ENCODE peak calls at places on chromosomes 4 and X, in nine cellular contexts. One of them, this sample, is unnamed.

GRCh38 chrX:153411255-153411987 is at the start of gene ZFP92:
- DNase-seq in HCT116: no peak
- DNase-seq in astrocyte: no peak
- DNase-seq in K562: peak; percentile 88
- DNase-seq in MM.1S: no peak
- DNase-seq in PC-3: no peak
- DNase-seq in mammary epithelial cell: no peak
- DNase-seq in fibroblast of lung: no peak
- DNase-seq in A549: no peak
- DNase-seq in this sample: peak; percentile 90

GRCh38 chr4:89308161-89308500 is 531 bp upstream of the GPRIN3 start:
- DNase-seq in HCT116: no peak
- DNase-seq in mammary epithelial cell: no peak
- DNase-seq in astrocyte: no peak
- DNase-seq in A549: no peak
- DNase-seq in PC-3: no peak
- DNase-seq in K562: no peak
- DNase-seq in fibroblast of lung: peak; percentile 10
- DNase-seq in MM.1S: peak; percentile 61
- DNase-seq in this sample: peak; percentile 56

GRCh38 chrX:141724186-141724585 is 25.6 kb upstream of the SPANXD start:
- DNase-seq in fibroblast of lung: no peak
- DNase-seq in mammary epithelial cell: no peak
- DNase-seq in astrocyte: peak; percentile 3
- DNase-seq in HCT116: no peak
- DNase-seq in A549: no peak
- DNase-seq in PC-3: no peak
- DNase-seq in MM.1S: peak; percentile 78
- DNase-seq in K562: no peak
- DNase-seq in this sample: no peak

GRCh38 chrX:134026732-134027311 is 41.4 kb upstream of the GPC3 start:
- DNase-seq in mammary epithelial cell: peak; percentile 50
- DNase-seq in HCT116: peak; percentile 10
- DNase-seq in fibroblast of lung: peak; percentile 53
- DNase-seq in astrocyte: peak; percentile 1
- DNase-seq in A549: peak; percentile 6
- DNase-seq in MM.1S: peak; percentile 41
- DNase-seq in K562: peak; percentile 14
- DNase-seq in PC-3: peak; percentile 56
- DNase-seq in this sample: peak; percentile 25

GRCh38 chr4:8314691-8315255 is 45.2 kb downstream of the HTRA3 start:
- DNase-seq in astrocyte: no peak
- DNase-seq in fibroblast of lung: no peak
- DNase-seq in mammary epithelial cell: no peak
- DNase-seq in K562: no peak
- DNase-seq in MM.1S: no peak
- DNase-seq in HCT116: no peak
- DNase-seq in A549: no peak
- DNase-seq in PC-3: no peak
- DNase-seq in this sample: no peak

GRCh38 chr4:119040261-119040660 is 95.4 kb upstream of the MYOZ2 start:
- DNase-seq in K562: no peak
- DNase-seq in fibroblast of lung: no peak
- DNase-seq in A549: no peak
- DNase-seq in HCT116: no peak
- DNase-seq in astrocyte: peak; percentile 18
- DNase-seq in PC-3: no peak
- DNase-seq in mammary epithelial cell: no peak
- DNase-seq in MM.1S: no peak
- DNase-seq in this sample: no peak

GRCh38 chr4:73872331-73873108 is 3.3 kb downstream of the CXCL1 start:
- DNase-seq in K562: no peak
- DNase-seq in A549: no peak
- DNase-seq in MM.1S: no peak
- DNase-seq in PC-3: peak; percentile 35
- DNase-seq in fibroblast of lung: no peak
- DNase-seq in mammary epithelial cell: no peak
- DNase-seq in HCT116: no peak
- DNase-seq in astrocyte: no peak
- DNase-seq in this sample: no peak

GRCh38 chr4:89598602-89599001 is 238.4 kb downstream of the SNCA start:
- DNase-seq in mammary epithelial cell: peak; percentile 11
- DNase-seq in MM.1S: no peak
- DNase-seq in A549: peak; percentile 1
- DNase-seq in fibroblast of lung: peak; percentile 48
- DNase-seq in astrocyte: no peak
- DNase-seq in K562: no peak
- DNase-seq in PC-3: peak; percentile 29
- DNase-seq in HCT116: peak; percentile 26
- DNase-seq in this sample: no peak

GRCh38 chr4:20253799-20254409 is 2.2 kb downstream of the SLIT2 start:
- DNase-seq in A549: no peak
- DNase-seq in mammary epithelial cell: no peak
- DNase-seq in HCT116: no peak
- DNase-seq in MM.1S: no peak
- DNase-seq in K562: no peak
- DNase-seq in PC-3: peak; percentile 27
- DNase-seq in fibroblast of lung: peak; percentile 32
- DNase-seq in astrocyte: peak; percentile 15
- DNase-seq in this sample: peak; percentile 96

GRCh38 chrX:105876658-105877057 is 54.3 kb downstream of the NRK start:
- DNase-seq in mammary epithelial cell: peak; percentile 26
- DNase-seq in MM.1S: peak; percentile 49
- DNase-seq in PC-3: peak; percentile 64
- DNase-seq in HCT116: peak; percentile 29
- DNase-seq in K562: no peak
- DNase-seq in astrocyte: no peak
- DNase-seq in fibroblast of lung: peak; percentile 14
- DNase-seq in A549: no peak
- DNase-seq in this sample: no peak

GRCh38 chr4:51894246-51894645 is 51.3 kb downstream of the DCUN1D4 start:
- DNase-seq in PC-3: peak; percentile 90
- DNase-seq in HCT116: no peak
- DNase-seq in mammary epithelial cell: peak; percentile 2
- DNase-seq in fibroblast of lung: no peak
- DNase-seq in A549: no peak
- DNase-seq in MM.1S: no peak
- DNase-seq in astrocyte: peak; percentile 17
- DNase-seq in K562: no peak
- DNase-seq in this sample: no peak

GRCh38 chrX:74923942-74924448 is 1.3 kb downstream of the NEXMIF start:
- DNase-seq in fibroblast of lung: peak; percentile 0
- DNase-seq in MM.1S: no peak
- DNase-seq in K562: no peak
- DNase-seq in astrocyte: no peak
- DNase-seq in A549: no peak
- DNase-seq in PC-3: no peak
- DNase-seq in HCT116: no peak
- DNase-seq in mammary epithelial cell: no peak
- DNase-seq in this sample: no peak

GRCh38 chrX:112643721-112644120 is 36.0 kb downstream of the LHFPL1 start:
- DNase-seq in PC-3: no peak
- DNase-seq in fibroblast of lung: no peak
- DNase-seq in MM.1S: no peak
- DNase-seq in astrocyte: no peak
- DNase-seq in HCT116: no peak
- DNase-seq in mammary epithelial cell: no peak
- DNase-seq in A549: no peak
- DNase-seq in K562: no peak
- DNase-seq in this sample: no peak

GRCh38 chr4:70713453-70714026 is 8.2 kb upstream of the RUFY3 start:
- DNase-seq in astrocyte: no peak
- DNase-seq in mammary epithelial cell: no peak
- DNase-seq in A549: no peak
- DNase-seq in HCT116: no peak
- DNase-seq in PC-3: no peak
- DNase-seq in MM.1S: no peak
- DNase-seq in fibroblast of lung: no peak
- DNase-seq in K562: no peak
- DNase-seq in this sample: no peak

GRCh38 chr4:17595471-17596005 is 18.5 kb downstream of the LAP3 start:
- DNase-seq in fibroblast of lung: no peak
- DNase-seq in astrocyte: no peak
- DNase-seq in A549: no peak
- DNase-seq in K562: no peak
- DNase-seq in PC-3: no peak
- DNase-seq in mammary epithelial cell: no peak
- DNase-seq in MM.1S: peak; percentile 48
- DNase-seq in HCT116: no peak
- DNase-seq in this sample: no peak

GRCh38 chr4:17599826-17600225 is 14.6 kb upstream of the MED28 start:
- DNase-seq in A549: no peak
- DNase-seq in fibroblast of lung: no peak
- DNase-seq in K562: no peak
- DNase-seq in HCT116: no peak
- DNase-seq in PC-3: no peak
- DNase-seq in mammary epithelial cell: no peak
- DNase-seq in astrocyte: no peak
- DNase-seq in MM.1S: no peak
- DNase-seq in this sample: peak; percentile 48

GRCh38 chr4:17597517-17597916 is 16.9 kb upstream of the MED28 start:
- DNase-seq in mammary epithelial cell: peak; percentile 41
- DNase-seq in A549: no peak
- DNase-seq in PC-3: peak; percentile 51
- DNase-seq in fibroblast of lung: peak; percentile 8
- DNase-seq in K562: peak; percentile 17
- DNase-seq in MM.1S: no peak
- DNase-seq in HCT116: no peak
- DNase-seq in astrocyte: no peak
- DNase-seq in this sample: no peak
- TF ChIP-seq CTCF in mammary epithelial cell: peak; percentile 56
- TF ChIP-seq CTCF in A549: peak; percentile 35
- TF ChIP-seq CTCF in PC-3: peak; percentile 65
- TF ChIP-seq CTCF in fibroblast of lung: no peak
- TF ChIP-seq CTCF in K562: peak; percentile 67
- TF ChIP-seq CTCF in MM.1S: peak; percentile 12
- TF ChIP-seq CTCF in HCT116: peak; percentile 49
- TF ChIP-seq CTCF in astrocyte: peak; percentile 32
- TF ChIP-seq CTCF in this sample: peak; percentile 42

GRCh38 chr4:137923494-137923893 is 318.7 kb downstream of the SLC7A11 start:
- DNase-seq in PC-3: no peak
- DNase-seq in MM.1S: no peak
- DNase-seq in fibroblast of lung: no peak
- DNase-seq in HCT116: no peak
- DNase-seq in astrocyte: no peak
- DNase-seq in K562: no peak
- DNase-seq in A549: no peak
- DNase-seq in mammary epithelial cell: no peak
- DNase-seq in this sample: no peak
- H3K4me2 ChIP-seq in PC-3: no peak overlapping the region
- H3K4me2 ChIP-seq in MM.1S: no peak overlapping the region
- H3K4me2 ChIP-seq in fibroblast of lung: no peak overlapping the region
- H3K4me2 ChIP-seq in HCT116: no peak overlapping the region
- H3K4me2 ChIP-seq in astrocyte: no peak overlapping the region
- H3K4me2 ChIP-seq in K562: no peak overlapping the region
- H3K4me2 ChIP-seq in A549: no peak overlapping the region
- H3K4me2 ChIP-seq in mammary epithelial cell: no peak overlapping the region
- H3K4me2 ChIP-seq in this sample: no peak overlapping the region

GRCh38 chr4:161183729-161184128 is 980.1 kb downstream of the FSTL5 start:
- DNase-seq in fibroblast of lung: no peak
- DNase-seq in A549: no peak
- DNase-seq in HCT116: no peak
- DNase-seq in mammary epithelial cell: no peak
- DNase-seq in K562: no peak
- DNase-seq in astrocyte: no peak
- DNase-seq in PC-3: no peak
- DNase-seq in MM.1S: no peak
- DNase-seq in this sample: no peak

GRCh38 chr4:161182913-161183312 is 980.9 kb downstream of the FSTL5 start:
- DNase-seq in MM.1S: no peak
- DNase-seq in astrocyte: no peak
- DNase-seq in HCT116: no peak
- DNase-seq in mammary epithelial cell: no peak
- DNase-seq in K562: no peak
- DNase-seq in A549: no peak
- DNase-seq in PC-3: no peak
- DNase-seq in fibroblast of lung: no peak
- DNase-seq in this sample: no peak

GRCh38 chr4:161172396-161173026 is 991.3 kb downstream of the FSTL5 start:
- DNase-seq in K562: no peak
- DNase-seq in mammary epithelial cell: no peak
- DNase-seq in A549: no peak
- DNase-seq in fibroblast of lung: no peak
- DNase-seq in PC-3: no peak
- DNase-seq in HCT116: no peak
- DNase-seq in astrocyte: no peak
- DNase-seq in MM.1S: no peak
- DNase-seq in this sample: no peak

DNA sequence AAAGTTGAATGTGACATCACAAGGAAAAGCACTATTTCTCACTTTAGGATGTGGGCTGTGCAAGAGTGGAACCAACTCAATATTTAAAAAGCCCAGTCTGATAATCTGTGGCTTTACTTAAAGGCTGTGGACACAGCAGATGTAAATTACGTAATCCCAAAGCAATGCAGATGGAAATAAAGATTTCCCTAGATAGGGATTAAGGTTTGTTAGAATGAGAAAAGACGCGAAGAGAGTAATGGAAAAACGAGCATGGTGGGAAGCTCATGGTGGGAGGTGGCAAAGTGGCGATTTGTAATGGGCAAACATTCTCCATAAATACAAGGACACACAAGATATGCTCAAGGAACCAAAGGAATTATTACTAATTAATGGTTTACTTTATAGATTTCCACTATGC is 985.5 kb downstream of the FSTL5 start:
- DNase-seq in mammary epithelial cell: no peak
- DNase-seq in K562: no peak
- DNase-seq in MM.1S: no peak
- DNase-seq in astrocyte: no peak
- DNase-seq in PC-3: no peak
- DNase-seq in A549: no peak
- DNase-seq in fibroblast of lung: no peak
- DNase-seq in HCT116: no peak
- DNase-seq in this sample: no peak
- H3K9me3 ChIP-seq in mammary epithelial cell: no peaks in the 10 kb centered on the region
- H3K9me3 ChIP-seq in K562: no peaks in the 10 kb centered on the region
- H3K9me3 ChIP-seq in MM.1S: no peaks in the 10 kb centered on the region
- H3K9me3 ChIP-seq in astrocyte: no peaks in the 10 kb centered on the region
- H3K9me3 ChIP-seq in PC-3: no peaks in the 10 kb centered on the region
- H3K9me3 ChIP-seq in A549: no peaks in the 10 kb centered on the region
- H3K9me3 ChIP-seq in fibroblast of lung: no peaks in the 10 kb centered on the region
- H3K9me3 ChIP-seq in HCT116: no peaks in the 10 kb centered on the region
- H3K9me3 ChIP-seq in this sample: no peaks in the 10 kb centered on the region

GRCh38 chrX:132461886-132462285 is 27.0 kb downstream of the MBNL3 start:
- DNase-seq in mammary epithelial cell: no peak
- DNase-seq in astrocyte: no peak
- DNase-seq in MM.1S: no peak
- DNase-seq in PC-3: no peak
- DNase-seq in A549: no peak
- DNase-seq in K562: no peak
- DNase-seq in fibroblast of lung: no peak
- DNase-seq in HCT116: no peak
- DNase-seq in this sample: no peak

GRCh38 chrX:132468454-132468853 is 20.4 kb downstream of the MBNL3 start:
- DNase-seq in HCT116: no peak
- DNase-seq in fibroblast of lung: no peak
- DNase-seq in MM.1S: no peak
- DNase-seq in A549: no peak
- DNase-seq in mammary epithelial cell: no peak
- DNase-seq in astrocyte: no peak
- DNase-seq in PC-3: no peak
- DNase-seq in K562: no peak
- DNase-seq in this sample: no peak

GRCh38 chrX:132467029-132467428 is 21.8 kb downstream of the MBNL3 start:
- DNase-seq in HCT116: no peak
- DNase-seq in MM.1S: no peak
- DNase-seq in fibroblast of lung: peak; percentile 25
- DNase-seq in A549: no peak
- DNase-seq in K562: no peak
- DNase-seq in mammary epithelial cell: no peak
- DNase-seq in astrocyte: peak; percentile 10
- DNase-seq in PC-3: peak; percentile 49
- DNase-seq in this sample: no peak

GRCh38 chrX:132463411-132463810 is 25.4 kb downstream of the MBNL3 start:
- DNase-seq in PC-3: peak; percentile 73
- DNase-seq in mammary epithelial cell: no peak
- DNase-seq in fibroblast of lung: peak; percentile 24
- DNase-seq in astrocyte: no peak
- DNase-seq in K562: peak; percentile 17
- DNase-seq in MM.1S: peak; percentile 64
- DNase-seq in HCT116: peak; percentile 8
- DNase-seq in A549: no peak
- DNase-seq in this sample: peak; percentile 38
- TF ChIP-seq CTCF in PC-3: peak; percentile 80
- TF ChIP-seq CTCF in mammary epithelial cell: peak; percentile 48
- TF ChIP-seq CTCF in fibroblast of lung: peak; percentile 17
- TF ChIP-seq CTCF in astrocyte: peak; percentile 21
- TF ChIP-seq CTCF in K562: peak; percentile 59
- TF ChIP-seq CTCF in MM.1S: peak; percentile 71
- TF ChIP-seq CTCF in HCT116: peak; percentile 25
- TF ChIP-seq CTCF in A549: peak; percentile 22
- TF ChIP-seq CTCF in this sample: peak; percentile 35